ENCODE peak calls at places on chromosome 20, in seven cellular contexts. F, U, M, A, E, Q and N are unnamed samples.
A peak's percentile ranks its signal among the peaks of the same experiment; 100 is the strongest.

GRCh38 chr20:62598761-62599194 is 43.5 kb upstream of the SLCO4A1 start:
- DNase-seq in F (peak; percentile 16), U (no peak), M (no peak), A (no peak), E (peak; percentile 36), Q (no peak), N (no peak)

GRCh38 chr20:6295026-6295425 is 172.2 kb upstream of the FERMT1 start:
- DNase-seq in F (no peak), U (no peak), M (no peak), A (no peak), E (no peak), Q (no peak), N (no peak)

GRCh38 chr20:60138263-60139127 is 180.3 kb downstream of the CDH26 start:
- DNase-seq in F (no peak), U (no peak), M (no peak), A (peak; percentile 43), E (no peak), Q (no peak), N (peak; percentile 47)

GRCh38 chr20:59646487-59646886 is 42.1 kb downstream of the PHACTR3 start:
- DNase-seq in F (no peak), U (peak; percentile 18), M (no peak), A (no peak), E (no peak), Q (no peak), N (no peak)

GRCh38 chr20:58268936-58269619 is 40.4 kb upstream of the RAB22A start:
- DNase-seq in F (no peak), U (no peak), M (no peak), A (no peak), E (no peak), Q (no peak), N (no peak)

GRCh38 chr20:46621492-46621891 is 29.8 kb downstream of the SLC13A3 start:
- DNase-seq in F (no peak), U (no peak), M (no peak), A (no peak), E (no peak), Q (no peak), N (no peak)

GRCh38 chr20:20138301-20139064 is 86.2 kb downstream of the CFAP61 start:
- DNase-seq in F (peak; percentile 48), U (no peak), M (no peak), A (no peak), E (peak; percentile 38), Q (no peak), N (no peak)

GRCh38 chr20:62822788-62823651 is 6.2 kb downstream of the COL9A3 start:
- DNase-seq in F (no peak), U (no peak), M (peak; percentile 45), A (peak; percentile 48), E (no peak), Q (peak; percentile 29), N (no peak)

GRCh38 chr20:53208110-53208908 is 236.2 kb downstream of the TSHZ2 start:
- DNase-seq in F (no peak), U (no peak), M (peak; percentile 25), A (no peak), E (no peak), Q (no peak), N (no peak)

GRCh38 chr20:45768479-45768878 is 23.2 kb downstream of the WFDC3 start:
- DNase-seq in F (no peak), U (no peak), M (no peak), A (no peak), E (no peak), Q (no peak), N (no peak)

GRCh38 chr20:41306061-41306727 is 11.3 kb downstream of the ZHX3 start:
- DNase-seq in F (no peak), U (no peak), M (no peak), A (no peak), E (no peak), Q (no peak), N (no peak)

GRCh38 chr20:4018015-4018748 is 2.8 kb upstream of the RNF24 start:
- DNase-seq in F (no peak), U (no peak), M (no peak), A (no peak), E (no peak), Q (no peak), N (no peak)
- H3K4me1 ChIP-seq in F (peaks cover 10% of the 10 kb centered on the region), U (peaks cover 16% of the 10 kb centered on the region), M (peaks cover 17% of the 10 kb centered on the region), A (peaks cover 24% of the 10 kb centered on the region), E (peaks cover 6% of the 10 kb centered on the region), Q (peaks cover 27% of the 10 kb centered on the region), N (peaks cover 24% of the 10 kb centered on the region)

GRCh38 chr20:43914697-43915208 is at the start of gene TOX2:
- DNase-seq in F (peak; percentile 60), U (no peak), M (peak; percentile 54), A (no peak), E (no peak), Q (no peak), N (peak; percentile 59)
- H3K4me3 ChIP-seq in F (peak within 1 kb of the TSS; percentile 37), U (peak within 1 kb of the TSS; percentile 40), M (peak within 1 kb of the TSS; percentile 18), A (no peak within 1 kb of the TSS), E (peak within 1 kb of the TSS; percentile 29), Q (peak within 1 kb of the TSS; percentile 11), N (peak within 1 kb of the TSS; percentile 51)

DNA sequence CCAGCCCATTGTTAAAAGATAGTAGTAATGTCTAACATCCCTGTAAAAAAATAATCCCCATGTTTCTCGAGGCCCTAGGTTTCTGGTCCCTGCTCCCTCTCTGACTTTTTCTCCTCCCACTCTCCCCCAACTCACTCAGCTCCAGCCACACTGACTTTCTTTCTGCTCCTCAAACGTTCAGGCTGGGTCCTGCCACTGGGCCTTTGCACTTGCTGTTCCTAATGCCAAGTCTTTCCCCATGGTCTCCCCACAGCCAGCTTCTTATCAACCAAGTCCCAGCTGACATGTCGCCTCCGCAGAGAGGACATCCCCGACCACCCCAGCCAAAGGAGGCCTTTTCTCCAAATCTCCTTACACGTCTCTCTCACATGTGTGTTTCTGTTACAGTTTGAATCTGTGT is 21.8 kb upstream of the PTGIS start:
- DNase-seq in F (no peak), U (no peak), M (no peak), A (no peak), E (no peak), Q (no peak), N (no peak)
- H3K4me1 ChIP-seq in F (peaks cover 44% of the 10 kb centered on the region), U (peaks cover 42% of the 10 kb centered on the region), M (peaks cover 20% of the 10 kb centered on the region), A (peaks cover 4% of the 10 kb centered on the region), E (no peaks in the 10 kb centered on the region), Q (peaks cover 22% of the 10 kb centered on the region), N (peaks cover 16% of the 10 kb centered on the region)

GRCh38 chr20:15792855-15793254 is 780.4 kb downstream of the KIF16B start:
- DNase-seq in F (no peak), U (no peak), M (no peak), A (no peak), E (no peak), Q (no peak), N (no peak)

GRCh38 chr20:15784020-15784419 is 789.2 kb downstream of the KIF16B start:
- DNase-seq in F (no peak), U (no peak), M (no peak), A (no peak), E (no peak), Q (no peak), N (no peak)

DNA sequence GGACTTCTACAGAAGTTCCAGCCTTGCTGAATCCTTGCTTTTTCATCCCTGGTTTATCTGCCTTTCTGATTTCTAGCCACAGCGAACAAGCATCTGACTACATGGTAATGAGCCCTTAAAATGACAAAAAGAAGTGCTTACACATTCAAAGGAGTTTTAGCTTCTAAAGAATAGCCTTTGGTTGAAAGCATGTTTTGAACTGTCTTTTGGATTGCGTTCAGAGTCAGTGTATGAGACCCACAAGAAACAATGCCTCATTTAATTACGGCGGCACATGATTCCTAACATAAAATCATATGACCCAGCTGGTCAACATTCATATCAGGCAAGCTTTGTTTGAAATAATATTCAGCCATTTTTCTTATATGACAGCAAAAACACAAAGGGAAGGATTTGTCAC is 784.2 kb downstream of the KIF16B start:
- DNase-seq in F (no peak), U (no peak), M (no peak), A (no peak), E (no peak), Q (no peak), N (no peak)
- H3K4me3 ChIP-seq in F (no peak overlapping the region), U (no peak overlapping the region), M (no peak overlapping the region), A (no peak overlapping the region), E (no peak overlapping the region), Q (no peak overlapping the region), N (no peak overlapping the region)